ENCODE peak calls at places on chromosomes 6 and 20, in four cellular contexts. B is fibroblast of lung, Q is lower lobe of right lung, S is adrenal gland. G is an unnamed sample. For H3K4me1, the result is how much of the 10 kb centered on the place peaks cover.

GRCh38 chr20:45419188-45420091 is 3.5 kb downstream of the PIGT start:
- DNase-seq in B (peak), Q (no peak), S (peak), G (peak)

GRCh38 chr6:110325197-110325596 is 33.0 kb downstream of the METTL24 start:
- DNase-seq in B (peak), Q (no peak), S (no peak), G (peak)

GRCh38 chr6:25410102-25410501 is 130.9 kb downstream of the CARMIL1 start:
- DNase-seq in B (no peak), Q (no peak), S (no peak), G (peak)

GRCh38 chr20:31829731-31830130 is 10.6 kb downstream of the MYLK2 start:
- DNase-seq in B (no peak), Q (no peak), S (no peak), G (no peak)

GRCh38 chr6:150269857-150270223 is 99.0 kb upstream of the IYD start:
- DNase-seq in B (no peak), Q (no peak), S (no peak), G (peak)

GRCh38 chr6:109690373-109690739 is 646 bp downstream of the AK9 start:
- DNase-seq in B (no peak), Q (peak), S (peak), G (peak)

GRCh38 chr6:35318200-35318844 is 20.7 kb downstream of the DEF6 start:
- DNase-seq in B (peak), Q (peak), S (peak), G (peak)

GRCh38 chr6:12097791-12098190 is 85.7 kb downstream of the HIVEP1 start:
- DNase-seq in B (no peak), Q (no peak), S (no peak), G (no peak)

GRCh38 chr6:54366647-54367327 is 58.5 kb downstream of the TINAG start:
- DNase-seq in B (no peak), Q (no peak), S (no peak), G (no peak)

GRCh38 chr6:3229566-3230274 is 2.3 kb upstream of the TUBB2B start:
- DNase-seq in B (no peak), Q (no peak), S (no peak), G (no peak)

GRCh38 chr6:167113935-167114910 is 8.7 kb upstream of the CCR6 start:
- DNase-seq in B (no peak), Q (no peak), S (peak), G (peak)

GRCh38 chr6:43464337-43464736 is 9.0 kb upstream of the DLK2 start:
- DNase-seq in B (no peak), Q (no peak), S (no peak), G (no peak)

GRCh38 chr20:58891686-58892125 is 39.2 kb downstream of the GNAS start:
- DNase-seq in B (peak), Q (peak), S (peak), G (no peak)

GRCh38 chr6:7051780-7052440 is 55.9 kb upstream of the RREB1 start:
- DNase-seq in B (peak), Q (peak), S (peak), G (peak)

GRCh38 chr6:144460224-144461095 is 175.3 kb downstream of the UTRN start:
- DNase-seq in B (no peak), Q (no peak), S (no peak), G (peak)

GRCh38 chr6:22112490-22112889 is 184.3 kb downstream of the PRL start:
- DNase-seq in B (no peak), Q (no peak), S (no peak), G (no peak)

GRCh38 chr6:116511424-116512131 is at the start of gene CALHM5:
- DNase-seq in B (peak), Q (no peak), S (peak), G (peak)

GRCh38 chr20:36384022-36384619 is 78.0 kb downstream of the DLGAP4 start:
- DNase-seq in B (peak), Q (no peak), S (no peak), G (peak)

GRCh38 chr6:118401325-118401998 is 146.6 kb upstream of the PLN start:
- DNase-seq in B (no peak), Q (no peak), S (no peak), G (no peak)

GRCh38 chr20:22691369-22692118 is 107.2 kb upstream of the FOXA2 start:
- DNase-seq in B (peak), Q (peak), S (peak), G (peak)

GRCh38 chr20:1652104-1652503 is 5.5 kb downstream of the SIRPG start:
- DNase-seq in B (no peak), Q (no peak), S (no peak), G (no peak)

GRCh38 chr20:43320536-43320935 is 130.8 kb upstream of the PTPRT start:
- DNase-seq in B (no peak), Q (no peak), S (no peak), G (no peak)

GRCh38 chr6:134436281-134436815 is 118.4 kb upstream of the SGK1 start:
- DNase-seq in B (peak), Q (peak), S (peak), G (no peak)

GRCh38 chr20:62280303-62280702 is 22.5 kb upstream of the ADRM1 start:
- DNase-seq in B (no peak), Q (no peak), S (no peak), G (no peak)

GRCh38 chr20:38149880-38150594 is 15.0 kb downstream of the TGM2 start:
- DNase-seq in B (no peak), Q (peak), S (no peak), G (no peak)

GRCh38 chr6:903746-904145 is 210.8 kb upstream of the EXOC2 start:
- DNase-seq in B (peak), Q (no peak), S (no peak), G (no peak)

GRCh38 chr6:151063339-151063738 is 176.4 kb upstream of the AKAP12 start:
- DNase-seq in B (peak), Q (no peak), S (no peak), G (no peak)

GRCh38 chr6:121932071-121933009 is 467.1 kb upstream of the HSF2 start:
- DNase-seq in B (peak), Q (peak), S (peak), G (peak)

GRCh38 chr6:170069611-170070010 is 221.3 kb downstream of the DLL1 start:
- DNase-seq in B (no peak), Q (no peak), S (no peak), G (no peak)

GRCh38 chr6:63731946-63732735 is 96.5 kb downstream of the PHF3 start:
- DNase-seq in B (peak), Q (no peak), S (no peak), G (no peak)

GRCh38 chr6:144008501-144009245 is 614 bp upstream of the PLAGL1 start:
- DNase-seq in B (no peak), Q (peak), S (peak), G (no peak)

GRCh38 chr6:143098054-143098673 is 37.5 kb downstream of the AIG1 start:
- DNase-seq in B (no peak), Q (no peak), S (no peak), G (no peak)

GRCh38 chr6:15481892-15482291 is 180.9 kb downstream of the DTNBP1 start:
- DNase-seq in B (no peak), Q (no peak), S (no peak), G (no peak)

GRCh38 chr20:61745397-61746146 is 320.1 kb downstream of the TAF4 start:
- DNase-seq in B (no peak), Q (peak), S (no peak), G (no peak)

GRCh38 chr6:67933278-67933677 is 701.8 kb upstream of the ADGRB3 start:
- DNase-seq in B (no peak), Q (no peak), S (no peak), G (no peak)

GRCh38 chr6:155177369-155177961 is 86.3 kb upstream of the CLDN20 start:
- DNase-seq in B (peak), Q (no peak), S (no peak), G (peak)

GRCh38 chr6:90369024-90369519 is 72.4 kb upstream of the BACH2 start:
- DNase-seq in B (peak), Q (no peak), S (peak), G (peak)

GRCh38 chr6:145903356-145904102 is 60.6 kb downstream of the SHPRH start:
- DNase-seq in B (peak), Q (no peak), S (no peak), G (no peak)
- H3K4me1 ChIP-seq in B (under half), Q (under half), S (under half), G (under half)

GRCh38 chr6:8057263-8057662 is 6.9 kb downstream of the BLOC1S5 start:
- DNase-seq in B (peak), Q (no peak), S (no peak), G (no peak)
- H3K4me1 ChIP-seq in B (under half), Q (under half), S (under half), G (under half)

GRCh38 chr20:17872920-17873319 is 95.7 kb downstream of the SNX5 start:
- DNase-seq in B (no peak), Q (no peak), S (no peak), G (no peak)

GRCh38 chr20:17874271-17875105 is 94.1 kb downstream of the SNX5 start:
- DNase-seq in B (no peak), Q (no peak), S (no peak), G (no peak)

GRCh38 chr20:17872434-17872833 is 96.2 kb downstream of the SNX5 start:
- DNase-seq in B (no peak), Q (no peak), S (no peak), G (no peak)

GRCh38 chr20:17875106-17875980 is 93.3 kb downstream of the SNX5 start:
- DNase-seq in B (peak), Q (peak), S (peak), G (peak)

DNA sequence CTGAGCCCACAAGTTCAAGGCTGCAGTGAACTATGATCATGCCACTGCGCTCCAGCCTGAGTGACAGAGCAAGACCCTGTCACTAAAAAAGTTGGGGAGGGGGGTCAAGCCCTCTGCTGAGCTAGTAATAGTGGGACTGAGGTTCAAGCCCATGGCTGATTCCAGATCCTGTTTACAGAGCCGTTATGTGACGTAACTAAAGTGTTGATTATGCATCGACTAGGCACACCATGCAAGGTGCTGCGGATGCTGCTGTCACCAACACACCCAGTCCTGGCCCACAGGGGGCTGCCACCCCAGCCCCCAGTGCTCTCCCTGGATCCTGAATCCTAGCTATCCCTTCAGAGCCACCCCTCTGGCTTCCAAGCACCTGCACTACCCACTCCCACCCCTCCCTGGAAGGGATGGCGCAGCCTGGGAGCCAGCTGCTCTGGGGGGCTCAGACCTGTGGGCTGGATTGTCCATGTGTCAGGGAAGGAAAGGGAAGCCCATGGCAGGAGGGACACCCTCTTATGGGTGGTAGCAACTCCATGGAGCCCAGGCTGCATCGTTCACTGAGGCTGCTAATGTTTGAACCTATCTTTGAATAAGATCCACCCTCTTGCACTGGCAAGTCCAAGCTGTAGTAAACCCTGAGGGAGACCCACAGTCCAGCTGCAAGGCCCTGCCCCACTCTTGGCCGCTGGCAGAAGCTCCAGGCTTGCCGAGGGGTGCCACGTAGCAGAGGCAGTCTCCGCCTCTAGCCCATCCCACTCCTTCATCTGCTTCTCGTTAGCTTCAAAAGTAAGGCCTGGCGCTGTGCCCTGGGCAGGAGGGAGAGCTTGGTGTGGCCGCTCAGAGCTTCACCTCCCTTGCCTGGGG is 95.0 kb downstream of the SNX5 start:
- DNase-seq in B (peak), Q (peak), S (peak), G (peak)
- H3K4me1 ChIP-seq in B (under half), Q (under half), S (under half), G (under half)

GRCh38 chr20:34045294-34045693 is 51.6 kb downstream of the RALY start:
- DNase-seq in B (peak), Q (no peak), S (peak), G (peak)

GRCh38 chr20:34045930-34046329 is 52.2 kb downstream of the RALY start:
- DNase-seq in B (no peak), Q (no peak), S (no peak), G (peak)

GRCh38 chr20:34049389-34049788 is 55.7 kb downstream of the RALY start:
- DNase-seq in B (no peak), Q (no peak), S (no peak), G (no peak)

GRCh38 chr20:34047010-34047687 is 53.4 kb downstream of the RALY start:
- DNase-seq in B (no peak), Q (no peak), S (no peak), G (no peak)

DNA sequence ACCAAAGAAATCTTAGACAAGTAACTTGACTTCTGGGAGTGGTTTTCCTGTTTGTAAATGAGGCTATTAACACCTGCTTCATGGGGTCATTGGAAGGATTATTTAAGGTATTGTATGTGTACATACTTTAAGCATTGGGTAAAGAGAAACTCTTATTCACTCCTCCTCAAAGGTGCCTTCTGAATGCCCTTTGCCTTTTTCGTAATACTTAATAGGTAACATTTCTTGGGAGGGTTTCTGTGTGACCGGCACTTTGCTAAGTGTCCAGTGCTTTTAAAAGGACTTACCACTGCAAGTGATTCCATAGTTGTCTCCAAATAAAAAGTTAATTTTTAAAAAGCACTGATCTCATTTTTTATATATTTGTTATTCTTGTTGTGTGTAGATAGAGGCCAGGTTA is 52.6 kb downstream of the RALY start:
- DNase-seq in B (no peak), Q (no peak), S (no peak), G (peak)
- H3K4me1 ChIP-seq in B (under half), Q (half or more), S (under half), G (under half)

DNA sequence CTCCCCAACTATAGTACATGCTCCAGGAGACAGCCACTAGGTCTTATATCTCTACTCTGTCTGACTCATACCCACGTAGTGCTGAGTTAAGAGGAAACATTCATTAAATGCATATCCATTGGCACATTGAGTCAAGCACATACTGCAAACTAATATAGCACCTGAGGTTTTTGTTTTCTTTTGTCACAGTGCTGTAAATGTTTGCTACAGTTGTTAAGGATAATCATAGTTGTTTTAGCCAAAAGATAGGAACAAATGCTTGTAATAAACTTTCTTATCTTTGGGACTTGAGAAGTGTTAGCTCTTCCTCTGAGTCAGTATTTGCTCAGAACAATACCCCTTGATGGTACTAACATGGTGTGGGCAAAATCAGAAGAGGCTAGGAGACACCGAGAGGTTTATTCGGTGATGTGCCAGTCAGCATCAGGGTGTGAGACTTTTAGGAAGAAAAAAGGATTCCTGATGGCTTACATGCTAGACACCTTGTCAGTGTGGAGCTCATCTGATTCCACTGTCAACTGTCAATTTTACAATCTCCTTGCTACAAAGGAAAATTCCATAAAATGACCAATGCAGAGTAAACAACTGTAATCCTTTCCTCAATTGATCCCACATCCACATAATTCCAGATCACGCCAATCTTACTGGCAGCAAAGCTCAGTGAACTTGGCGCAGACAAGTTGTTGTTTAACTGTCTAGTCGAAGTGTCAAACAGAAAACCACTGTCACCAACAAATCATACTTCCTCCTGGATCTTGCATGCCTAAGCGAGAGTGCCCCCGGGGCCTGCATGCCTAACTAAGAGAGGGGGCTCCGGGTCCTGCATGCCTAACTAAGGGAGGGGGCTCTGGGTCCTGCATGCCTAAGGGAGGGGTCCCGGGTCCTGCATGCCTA is 36.1 kb downstream of the ELOVL2 start:
- DNase-seq in B (peak), Q (no peak), S (no peak), G (no peak)
- H3K4me1 ChIP-seq in B (under half), Q (under half), S (under half), G (under half)

GRCh38 chr20:64163776-64164122 is 503 bp upstream of the MYT1 start:
- DNase-seq in B (no peak), Q (no peak), S (no peak), G (no peak)
- H3K4me1 ChIP-seq in B (under half), Q (under half), S (under half), G (under half)

DNA sequence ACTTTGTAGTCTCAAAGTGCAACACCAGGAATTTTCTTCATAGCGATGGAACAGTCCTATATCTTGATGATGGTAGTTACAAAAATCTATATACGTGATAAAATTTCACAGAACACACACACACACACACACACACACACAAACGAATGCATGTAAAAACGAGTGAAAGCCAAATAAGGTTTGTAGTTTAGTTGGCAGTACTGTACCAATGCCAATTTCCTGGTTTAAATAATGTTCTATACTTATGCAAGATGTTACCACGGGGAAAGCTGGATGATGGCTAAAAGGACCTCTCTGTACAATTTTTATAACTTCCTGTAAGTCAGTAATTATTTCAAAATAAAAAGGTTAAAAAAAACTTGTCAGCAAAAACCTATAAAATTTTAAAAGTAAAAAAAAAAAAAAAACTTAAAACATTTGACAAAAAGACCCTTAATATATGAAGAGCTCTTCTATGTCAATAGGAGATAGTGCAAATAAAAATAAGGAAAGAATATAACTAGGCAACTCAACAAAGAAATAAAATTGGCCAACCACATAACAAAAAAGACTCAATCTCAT is 37.6 kb downstream of the PDSS2 start:
- DNase-seq in B (no peak), Q (no peak), S (no peak), G (no peak)
- H3K4me1 ChIP-seq in B (under half), Q (under half), S (under half), G (under half)

GRCh38 chr20:57396638-57397003 is 5.4 kb downstream of the RBM38 start:
- DNase-seq in B (no peak), Q (no peak), S (no peak), G (no peak)
- H3K4me1 ChIP-seq in B (under half), Q (half or more), S (under half), G (under half)

GRCh38 chr6:16736856-16737255 is 24.4 kb downstream of the ATXN1 start:
- DNase-seq in B (no peak), Q (no peak), S (no peak), G (no peak)
- H3K4me1 ChIP-seq in B (under half), Q (half or more), S (under half), G (under half)

G was measured in small intestine.